ENCODE peak calls at places on chromosomes 6 and 20, in four cellular contexts. W is NCI-H510A, Z is epithelial cell of esophagus, E is AG04449. I is an unnamed sample.

GRCh38 chr6:6494677-6495076 is 93.8 kb upstream of the LY86 start:
- DNase-seq in E (no peak), W (no peak), Z (peak; percentile 75), I (no peak)

GRCh38 chr6:147508073-147508870 is at the start of gene SAMD5:
- DNase-seq in W (peak; percentile 20), E (no peak), Z (peak; percentile 64), I (no peak)

GRCh38 chr6:150586850-150587359 is 12.8 kb upstream of the PLEKHG1 start:
- DNase-seq in Z (no peak), W (no peak), E (no peak), I (no peak)

GRCh38 chr6:43308101-43308989 is at the start of gene CRIP3:
- DNase-seq in W (no peak), Z (peak; percentile 31), E (no peak), I (peak; percentile 33)

GRCh38 chr6:150610584-150610983 is 10.9 kb downstream of the PLEKHG1 start:
- DNase-seq in Z (no peak), W (no peak), E (no peak), I (no peak)

GRCh38 chr6:6701864-6702263 is 113.3 kb downstream of the LY86 start:
- DNase-seq in Z (no peak), W (no peak), E (no peak), I (no peak)

GRCh38 chr6:130382872-130383490 is 17.2 kb downstream of the TMEM200A start:
- DNase-seq in E (no peak), W (no peak), Z (peak; percentile 90), I (no peak)

GRCh38 chr6:30013296-30013922 is 47.7 kb upstream of the POLR1H start:
- DNase-seq in E (no peak), Z (no peak), W (no peak), I (peak; percentile 22)

GRCh38 chr20:57656821-57657536 is 36.8 kb upstream of the ZBP1 start:
- DNase-seq in Z (no peak), E (no peak), W (no peak), I (no peak)

GRCh38 chr6:93183513-93183912 is 235.8 kb downstream of the EPHA7 start:
- DNase-seq in Z (no peak), W (no peak), E (no peak), I (no peak)

GRCh38 chr6:74534485-74535211 is 671.2 kb downstream of the COL12A1 start:
- DNase-seq in E (peak; percentile 33), W (no peak), Z (peak; percentile 20), I (no peak)

GRCh38 chr20:56003111-56003800 is 2.1 kb downstream of the CBLN4 start:
- DNase-seq in Z (no peak), W (no peak), E (no peak), I (no peak)

GRCh38 chr6:28724395-28724794 is 198.7 kb downstream of the GPX5 start:
- DNase-seq in E (no peak), Z (no peak), W (no peak), I (no peak)

GRCh38 chr6:125888989-125889656 is 67.4 kb upstream of the HINT3 start:
- DNase-seq in Z (peak; percentile 80), W (no peak), E (no peak), I (peak; percentile 34)

GRCh38 chr6:77063494-77063893 is 399.8 kb downstream of the HTR1B start:
- DNase-seq in E (no peak), Z (no peak), W (no peak), I (no peak)

GRCh38 chr6:126312013-126312665 is 27.8 kb upstream of the CENPW start:
- DNase-seq in W (no peak), Z (peak; percentile 53), E (no peak), I (no peak)

GRCh38 chr20:38586181-38586525 is 5.2 kb downstream of the ADIG start:
- DNase-seq in Z (no peak), W (no peak), E (no peak), I (no peak)

GRCh38 chr6:14224359-14225103 is 107.0 kb downstream of the CD83 start:
- DNase-seq in E (no peak), Z (no peak), W (no peak), I (no peak)

GRCh38 chr6:66396549-66396948 is 689.5 kb upstream of the EYS start:
- DNase-seq in Z (peak; percentile 1), E (no peak), W (no peak), I (no peak)

GRCh38 chr6:108168501-108168979 is 2.7 kb downstream of the NR2E1 start:
- DNase-seq in Z (no peak), W (no peak), E (no peak), I (no peak)

GRCh38 chr6:98333273-98333672 is 501.1 kb upstream of the POU3F2 start:
- DNase-seq in E (no peak), W (no peak), Z (no peak), I (no peak)

I was measured in central memory CD4-positive, alpha-beta T cell.